ENCODE peak calls at places on chromosomes 3 and 15, in four cellular contexts. G is GM23338, W is brain microvascular endothelial cell, B is GM23248. Y is an unnamed sample. For H3K36me3 and H3K27me3, the result is how much of the 10 kb centered on the place peaks cover.

GRCh38 chr3:133570937-133571320 is 2.6 kb upstream of the CDV3 start:
- DNase-seq in G (no peak), W (peak), B (peak), Y (no peak)

GRCh38 chr3:5055352-5056004 is 66.6 kb upstream of the ARL8B start:
- DNase-seq in G (no peak), W (no peak), B (no peak), Y (no peak)

GRCh38 chr15:49423021-49423420 is at the start of gene FGF7:
- DNase-seq in G (peak), W (no peak), B (peak), Y (peak)

GRCh38 chr15:89179966-89180875 is 41.2 kb downstream of the RLBP1 start:
- DNase-seq in G (no peak), W (peak), B (no peak), Y (no peak)

GRCh38 chr15:39199076-39199475 is 381.8 kb upstream of the THBS1 start:
- DNase-seq in G (no peak), W (peak), B (no peak), Y (no peak)

GRCh38 chr15:80854104-80854503 is 74.9 kb downstream of the CEMIP start:
- DNase-seq in G (no peak), W (no peak), B (no peak), Y (peak)

GRCh38 chr3:46628980-46629379 is 16.7 kb downstream of the FAM240A start:
- DNase-seq in G (no peak), W (no peak), B (peak), Y (peak)

GRCh38 chr3:194308635-194309213 is 42.4 kb downstream of the CPN2 start:
- DNase-seq in G (no peak), W (no peak), B (no peak), Y (no peak)

GRCh38 chr15:91409430-91409829 is 309.4 kb downstream of the SV2B start:
- DNase-seq in G (no peak), W (no peak), B (no peak), Y (no peak)

GRCh38 chr3:140529096-140529495 is 148.8 kb upstream of the TRIM42 start:
- DNase-seq in G (no peak), W (peak), B (peak), Y (peak)

DNA sequence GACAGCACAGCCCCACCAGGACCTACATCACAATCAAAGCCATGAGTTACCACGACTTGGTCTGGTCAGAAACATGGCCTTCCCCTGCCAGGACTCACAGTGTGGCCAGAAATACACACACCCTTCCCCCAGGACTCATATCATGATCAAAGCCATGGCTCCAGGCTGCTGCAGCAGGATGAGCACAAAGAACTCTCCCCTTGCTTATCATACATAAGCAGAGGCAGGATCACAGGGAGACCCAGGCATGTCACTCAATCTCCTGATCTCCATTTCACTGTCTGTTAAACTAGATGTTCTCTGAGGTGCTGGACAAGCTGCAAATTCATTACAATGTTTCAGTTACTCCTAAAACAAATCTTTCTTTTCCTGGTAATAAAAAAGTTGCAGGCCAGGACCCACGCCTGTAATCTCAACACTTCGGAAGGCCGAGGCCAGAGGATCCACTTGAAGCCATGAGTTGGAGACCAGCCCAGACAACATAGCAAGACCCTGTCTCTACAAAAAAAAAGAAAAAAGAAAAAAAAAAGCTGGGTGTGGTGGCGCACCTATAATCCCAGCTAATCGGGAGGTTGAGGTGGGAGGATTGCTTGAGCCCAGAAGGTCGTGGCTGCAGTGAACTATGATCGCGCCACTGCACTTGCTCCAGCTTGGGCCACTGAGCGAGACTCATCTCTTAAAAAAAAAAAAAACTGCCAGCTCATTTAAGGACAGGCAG is 1.2 kb downstream of the PFKFB4 start:
- DNase-seq in G (no peak), W (no peak), B (no peak), Y (no peak)
- H3K4me3 ChIP-seq in G (peak), W (no peak), B (peak), Y (no peak)

DNA sequence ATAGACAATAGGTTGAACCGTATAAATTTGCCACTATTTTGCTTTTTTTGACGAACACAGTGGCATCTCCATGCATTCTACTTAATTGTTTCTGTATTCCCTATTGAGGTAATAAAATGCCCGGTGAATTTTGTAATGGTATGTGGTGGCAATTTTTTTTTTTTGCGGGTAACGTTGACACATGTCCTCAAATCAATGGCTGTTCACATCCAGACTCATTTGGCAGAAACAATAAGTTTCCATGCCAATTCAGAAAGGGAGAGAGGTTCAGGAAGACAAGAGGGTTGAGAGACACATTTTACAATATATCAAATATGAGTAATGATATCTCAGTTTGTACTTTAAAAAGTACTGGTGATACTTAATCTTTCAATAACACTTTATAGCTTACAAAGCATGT is 463.9 kb downstream of the WDR72 start:
- DNase-seq in G (no peak), W (no peak), B (no peak), Y (no peak)
- H3K36me3 ChIP-seq in G (under half), W (under half), B (under half), Y (under half)

DNA sequence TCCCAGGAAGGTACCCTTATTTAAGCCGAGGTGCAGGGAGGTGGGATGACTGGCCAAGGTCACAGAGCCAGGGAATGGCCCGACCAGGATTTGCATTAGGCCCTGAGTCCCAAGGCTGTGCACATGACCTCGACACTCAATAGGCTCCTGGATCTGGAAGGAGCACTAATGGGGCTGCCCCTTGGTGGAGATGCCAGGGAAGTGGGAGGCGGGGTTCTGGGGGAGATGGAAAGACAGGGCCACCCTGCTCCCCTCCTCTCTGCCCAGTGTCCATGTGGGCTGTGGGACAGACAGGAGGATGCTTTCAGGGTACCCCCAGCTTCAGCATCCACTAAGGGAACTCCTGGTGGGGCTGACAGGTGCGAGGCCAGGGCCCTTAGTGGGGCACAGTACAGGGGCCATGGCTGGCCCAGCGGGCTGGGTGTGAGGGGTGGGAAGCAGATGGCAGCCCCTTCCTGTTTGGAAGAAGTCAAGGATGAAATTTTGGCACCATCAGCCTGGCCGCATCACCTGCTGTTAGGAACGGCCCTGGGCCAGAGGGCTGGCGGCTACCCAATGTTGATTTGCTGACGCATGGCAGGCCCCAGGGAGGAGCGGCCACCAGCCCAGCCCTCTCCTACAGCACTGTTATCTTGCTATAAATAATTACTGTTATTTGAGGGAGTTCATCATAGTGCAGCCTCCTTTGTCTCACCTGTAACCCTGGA is 37.3 kb downstream of the ATP2B2 start:
- DNase-seq in G (no peak), W (no peak), B (no peak), Y (no peak)
- H3K27me3 ChIP-seq in G (under half), W (under half), B (under half), Y (under half)

GRCh38 chr3:45180051-45180450 is 33.9 kb upstream of the CDCP1 start:
- DNase-seq in G (no peak), W (peak), B (peak), Y (peak)
- H3K4me3 ChIP-seq in G (no peak), W (no peak), B (no peak), Y (no peak)

DNA sequence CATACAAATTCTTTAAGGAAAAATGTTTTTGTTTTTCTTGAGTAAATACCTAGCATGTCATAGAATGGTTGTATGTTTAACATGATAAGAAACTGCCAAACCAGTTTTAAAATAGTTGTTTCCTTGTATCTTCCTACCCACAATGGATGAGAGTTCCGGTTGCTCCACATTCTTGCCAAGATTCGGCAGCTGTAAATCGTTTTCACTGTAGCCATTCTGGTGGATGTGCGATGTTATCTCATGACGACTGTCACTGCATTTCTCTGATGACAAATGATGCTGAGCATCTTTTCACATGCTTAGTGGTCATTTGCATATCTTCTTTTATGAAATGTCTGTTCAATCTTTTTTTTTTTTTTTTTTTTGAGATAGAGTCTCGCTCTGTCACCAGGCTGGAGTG is 36.6 kb upstream of the SH3GL3 start:
- DNase-seq in G (no peak), W (no peak), B (no peak), Y (no peak)
- H3K36me3 ChIP-seq in G (under half), W (under half), B (under half), Y (under half)

Y was measured in MG63.